ENCODE peak calls at places on chromosomes 12 and 14, in five cellular contexts. H is epithelial cell of esophagus, S is keratinocyte, V is tibial nerve, W is fibroblast of villous mesenchyme. E is an unnamed sample.

GRCh38 chr14:31787377-31787776 is 226.2 kb downstream of the NUBPL start:
- DNase-seq in H (peak; percentile 73), S (no peak), V (no peak), W (no peak), E (no peak)

GRCh38 chr12:88952543-88952942 is 372.3 kb upstream of the KITLG start:
- DNase-seq in H (peak; percentile 68), S (no peak), V (no peak), W (peak; percentile 22), E (peak; percentile 71)

GRCh38 chr14:92686763-92687427 is 61.5 kb downstream of the LGMN start:
- DNase-seq in H (peak; percentile 66), S (no peak), V (peak; percentile 59), W (peak; percentile 68), E (peak; percentile 56)

GRCh38 chr14:98203421-98203820 is 1068.6 kb downstream of the BCL11B start:
- DNase-seq in H (no peak), S (no peak), V (no peak), W (no peak), E (no peak)

GRCh38 chr14:30608533-30609006 is 13.5 kb upstream of the SCFD1 start:
- DNase-seq in H (peak; percentile 65), S (no peak), V (no peak), W (peak; percentile 24), E (peak; percentile 10)

GRCh38 chr14:54364555-54365415 is 32.0 kb upstream of the CDKN3 start:
- DNase-seq in H (peak; percentile 82), S (no peak), V (peak; percentile 46), W (peak; percentile 35), E (peak; percentile 85)

GRCh38 chr12:79858518-79858917 is 76.4 kb downstream of the PPP1R12A start:
- DNase-seq in H (no peak), S (no peak), V (no peak), W (peak; percentile 8), E (peak; percentile 37)

GRCh38 chr12:91177380-91177779 is 5.2 kb downstream of the DCN start:
- DNase-seq in H (no peak), S (no peak), V (no peak), W (peak; percentile 77), E (peak; percentile 64)

GRCh38 chr12:53591301-53592206 is 34.6 kb downstream of the ATF7 start:
- DNase-seq in H (no peak), S (no peak), V (no peak), W (no peak), E (no peak)

GRCh38 chr14:101561145-101561896 is at the start of gene DIO3:
- DNase-seq in H (no peak), S (no peak), V (peak; percentile 42), W (peak; percentile 4), E (no peak)

GRCh38 chr14:77104393-77104792 is 6.3 kb downstream of the CIPC start:
- DNase-seq in H (no peak), S (no peak), V (no peak), W (no peak), E (no peak)
- H3K4me3 ChIP-seq in H (no peak overlapping the region), S (no peak overlapping the region), V (no peak overlapping the region), W (no peak overlapping the region), E (no peak overlapping the region)

DNA sequence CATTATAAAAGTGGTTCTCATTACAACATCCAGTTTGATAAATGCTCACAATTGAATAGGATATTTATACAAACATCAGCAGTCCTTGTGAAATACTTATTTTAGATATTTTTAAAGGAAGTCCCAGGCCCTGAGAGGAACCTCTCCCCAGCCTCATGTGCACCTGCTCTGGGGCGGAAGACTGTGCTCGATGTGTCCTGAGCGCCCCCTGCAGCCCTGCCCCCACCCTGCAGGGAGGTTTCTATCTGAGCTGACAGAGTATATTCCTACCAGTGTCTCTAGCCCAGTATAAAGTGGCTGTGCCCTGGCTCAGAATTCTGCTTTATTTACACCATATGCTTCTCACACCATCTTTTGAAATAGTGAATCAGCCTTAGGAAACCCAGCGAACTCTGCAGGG is 1349.1 kb downstream of the TMEM121 start:
- DNase-seq in H (no peak), S (no peak), V (no peak), W (no peak), E (no peak)
- TF ChIP-seq CTCF in H (no peak), S (peak; percentile 16), V (no peak), W (peak; percentile 7), E (no peak)

GRCh38 chr14:22980672-22981089 is 1.7 kb downstream of the AJUBA start:
- DNase-seq in H (peak; percentile 82), S (no peak), V (no peak), W (peak; percentile 36), E (peak; percentile 43)

GRCh38 chr14:22979748-22980392 is 2.5 kb downstream of the AJUBA start:
- DNase-seq in H (peak; percentile 79), S (no peak), V (no peak), W (no peak), E (no peak)

GRCh38 chr14:22982477-22983245 is at the start of gene AJUBA:
- DNase-seq in H (peak; percentile 95), S (no peak), V (peak; percentile 85), W (peak; percentile 95), E (peak; percentile 93)

GRCh38 chr14:22982013-22982476 is 306 bp downstream of the AJUBA start:
- DNase-seq in H (no peak), S (no peak), V (no peak), W (no peak), E (no peak)

DNA sequence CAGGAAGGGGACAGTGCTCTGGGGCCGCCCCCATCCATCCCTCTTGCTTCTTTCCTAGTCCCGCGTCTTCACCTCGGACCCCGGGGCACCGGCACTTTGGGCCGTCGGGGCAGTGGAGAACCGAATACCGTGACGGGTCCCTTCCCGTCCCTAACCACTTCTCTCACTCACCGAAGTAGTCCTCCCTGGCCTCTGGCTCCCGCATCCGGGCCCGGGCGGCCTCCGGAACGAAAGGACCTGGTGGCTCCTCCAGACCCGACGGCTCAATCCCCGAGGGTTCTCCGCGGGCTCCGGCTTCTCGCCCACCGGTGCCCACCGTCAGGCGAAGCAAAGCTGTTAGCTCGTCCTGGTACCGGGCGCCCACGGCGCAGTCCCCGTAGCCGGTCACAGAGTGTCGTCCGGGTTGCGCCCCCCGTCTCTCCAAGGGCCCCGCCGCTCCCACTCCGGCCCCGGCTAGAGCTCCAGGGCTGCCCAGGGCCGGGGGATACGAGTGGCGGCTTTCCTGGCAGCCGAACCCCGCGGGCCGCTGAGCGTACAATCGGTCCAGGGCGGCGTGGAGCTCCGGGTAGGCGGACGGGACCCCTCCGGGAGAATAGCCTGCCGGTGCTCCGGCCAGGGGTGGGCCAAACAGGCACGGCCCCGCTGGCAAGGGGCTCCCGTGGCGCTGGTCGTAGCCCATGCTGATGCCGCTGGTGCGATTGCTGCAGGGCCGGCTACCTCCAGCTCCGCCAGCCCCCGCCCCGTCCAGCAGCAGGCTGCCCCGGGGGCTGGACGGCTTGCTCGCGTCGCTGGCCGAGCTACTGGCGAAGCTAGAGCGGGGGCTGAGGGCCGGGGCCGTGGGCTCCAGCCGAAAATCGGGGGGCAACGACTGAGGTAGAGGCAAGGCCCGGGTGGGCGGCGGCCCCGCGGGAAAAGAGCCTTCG is 1.0 kb downstream of the AJUBA start:
- DNase-seq in H (peak; percentile 20), S (no peak), V (no peak), W (no peak), E (no peak)
- H3K4me3 ChIP-seq in H (peak overlapping the region; percentile 64), S (peak overlapping the region; percentile 99), V (peak overlapping the region; percentile 86), W (peak overlapping the region; percentile 94), E (peak overlapping the region; percentile 95)

GRCh38 chr12:57759360-57759980 is 4.6 kb downstream of the MARCHF9 start:
- DNase-seq in H (peak; percentile 73), S (no peak), V (no peak), W (no peak), E (no peak)
- TF ChIP-seq CTCF in H (peak; percentile 73), S (peak; percentile 58), V (peak; percentile 9), W (peak; percentile 50), E (peak; percentile 50)

GRCh38 chr12:93743229-93743998 is 66.2 kb downstream of the CRADD start:
- DNase-seq in H (no peak), S (no peak), V (no peak), W (no peak), E (no peak)

GRCh38 chr12:93740721-93741120 is 63.5 kb downstream of the CRADD start:
- DNase-seq in H (no peak), S (no peak), V (no peak), W (peak; percentile 83), E (peak; percentile 76)

GRCh38 chr12:93743999-93744689 is 67.0 kb downstream of the CRADD start:
- DNase-seq in H (peak; percentile 66), S (no peak), V (no peak), W (no peak), E (no peak)

GRCh38 chr12:93742086-93742934 is 65.1 kb downstream of the CRADD start:
- DNase-seq in H (peak; percentile 65), S (no peak), V (peak; percentile 70), W (peak; percentile 73), E (peak; percentile 76)

DNA sequence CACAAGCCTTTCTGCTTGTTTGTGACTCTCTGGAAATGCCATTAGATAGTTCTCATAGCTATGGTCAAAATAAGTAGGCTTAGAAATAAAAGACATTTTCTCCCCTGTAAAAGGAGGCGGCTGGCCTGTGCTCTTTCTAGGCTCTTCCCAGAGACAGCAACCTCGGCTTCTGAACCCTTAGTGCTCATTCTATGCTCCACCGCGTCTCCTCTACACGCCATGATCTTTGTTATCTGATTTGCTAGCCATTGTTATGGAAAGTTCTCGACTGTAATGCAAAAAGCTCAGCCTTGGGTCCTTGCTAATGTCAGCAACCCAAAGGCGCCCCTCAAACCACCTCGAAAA is 64.5 kb downstream of the CRADD start:
- DNase-seq in H (no peak), S (no peak), V (peak; percentile 23), W (peak; percentile 63), E (peak; percentile 63)
- H3K4me3 ChIP-seq in H (peak overlapping the region; percentile 65), S (peak overlapping the region; percentile 81), V (peak overlapping the region; percentile 43), W (peak overlapping the region; percentile 71), E (peak overlapping the region; percentile 74)

DNA sequence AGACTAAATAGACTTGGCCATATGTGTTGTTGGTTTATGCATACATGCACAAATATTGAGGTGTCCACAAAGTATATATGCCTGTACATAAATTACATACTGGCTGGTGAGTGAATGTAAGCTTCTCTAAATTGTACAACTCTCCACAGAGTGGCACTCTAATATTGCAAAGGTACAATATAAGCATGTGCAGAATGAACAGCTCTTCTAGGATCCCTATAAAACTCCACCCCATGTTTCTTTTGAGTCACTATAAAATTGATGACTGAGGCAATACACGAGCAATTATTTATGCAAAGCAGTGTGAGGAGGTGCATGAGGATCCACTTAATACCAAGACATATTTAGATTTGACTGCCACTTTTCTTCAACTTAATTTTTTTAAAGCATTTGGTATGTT is 172.2 kb downstream of the NAV3 start:
- DNase-seq in H (peak; percentile 42), S (no peak), V (no peak), W (peak; percentile 22), E (peak; percentile 63)
- TF ChIP-seq CTCF in H (peak; percentile 31), S (no peak), V (no peak), W (no peak), E (no peak)

DNA sequence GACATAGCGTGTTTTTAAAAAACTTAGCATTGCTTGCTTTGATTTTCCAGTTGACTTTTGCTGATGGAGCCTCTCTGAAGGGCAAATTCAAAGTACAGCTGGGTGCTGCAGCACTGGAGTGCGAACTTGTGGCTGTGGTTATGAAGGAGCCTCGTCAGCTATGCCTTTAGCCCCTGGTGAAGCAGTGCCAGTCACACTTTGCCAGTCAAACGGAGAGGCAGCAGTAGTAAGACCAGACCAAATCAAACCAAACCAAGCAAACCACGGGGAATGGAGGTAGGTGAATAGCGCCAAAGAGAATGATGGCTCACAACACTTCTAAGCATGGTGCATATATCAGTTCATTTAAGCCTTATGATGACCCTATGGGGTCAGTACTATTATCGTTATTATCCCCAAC is 15.1 kb upstream of the SLC38A2 start:
- DNase-seq in H (no peak), S (no peak), V (no peak), W (no peak), E (no peak)
- H3K4me3 ChIP-seq in H (no peak overlapping the region), S (no peak overlapping the region), V (no peak overlapping the region), W (peak overlapping the region; percentile 38), E (peak overlapping the region; percentile 42)